ENCODE peak calls at places on chromosome 21, in four cellular contexts. One of them, this sample, is unnamed.

GRCh38 chr21:16279658-16280581 is 550.1 kb downstream of the USP25 start:
- DNase-seq in endothelial cell: no peak
- DNase-seq in lower lobe of right lung: no peak
- DNase-seq in hepatocyte: peak; percentile 33
- DNase-seq in this sample: peak; percentile 69

GRCh38 chr21:18951291-18952038 is 547.9 kb upstream of the TMPRSS15 start:
- DNase-seq in endothelial cell: peak; percentile 52
- DNase-seq in lower lobe of right lung: no peak
- DNase-seq in hepatocyte: peak; percentile 60
- DNase-seq in this sample: no peak

GRCh38 chr21:15190837-15191236 is 126.0 kb upstream of the NRIP1 start:
- DNase-seq in hepatocyte: no peak
- DNase-seq in endothelial cell: no peak
- DNase-seq in lower lobe of right lung: no peak
- DNase-seq in this sample: no peak

GRCh38 chr21:39647476-39647875 is 34.7 kb downstream of the B3GALT5 start:
- DNase-seq in lower lobe of right lung: no peak
- DNase-seq in endothelial cell: peak; percentile 28
- DNase-seq in hepatocyte: no peak
- DNase-seq in this sample: no peak

GRCh38 chr21:21682172-21682571 is 684.0 kb downstream of the NCAM2 start:
- DNase-seq in lower lobe of right lung: no peak
- DNase-seq in hepatocyte: no peak
- DNase-seq in endothelial cell: no peak
- DNase-seq in this sample: no peak

GRCh38 chr21:36423772-36424433 is 38.7 kb downstream of the CHAF1B start:
- DNase-seq in lower lobe of right lung: no peak
- DNase-seq in hepatocyte: no peak
- DNase-seq in endothelial cell: no peak
- DNase-seq in this sample: no peak

GRCh38 chr21:36260030-36260787 is 59.8 kb upstream of the MORC3 start:
- DNase-seq in hepatocyte: peak; percentile 77
- DNase-seq in lower lobe of right lung: no peak
- DNase-seq in endothelial cell: peak; percentile 51
- DNase-seq in this sample: no peak

GRCh38 chr21:36506482-36506881 is 26.6 kb upstream of the CLDN14 start:
- DNase-seq in hepatocyte: no peak
- DNase-seq in lower lobe of right lung: no peak
- DNase-seq in endothelial cell: no peak
- DNase-seq in this sample: no peak

GRCh38 chr21:35026617-35027557 is 22.2 kb downstream of the RUNX1 start:
- DNase-seq in hepatocyte: peak; percentile 73
- DNase-seq in endothelial cell: peak; percentile 75
- DNase-seq in lower lobe of right lung: peak; percentile 88
- DNase-seq in this sample: no peak

GRCh38 chr21:26918318-26919065 is 48.4 kb downstream of the ADAMTS5 start:
- DNase-seq in endothelial cell: no peak
- DNase-seq in hepatocyte: no peak
- DNase-seq in lower lobe of right lung: no peak
- DNase-seq in this sample: no peak

GRCh38 chr21:34523019-34523418 is 11.0 kb upstream of the KCNE1 start:
- DNase-seq in hepatocyte: peak; percentile 54
- DNase-seq in lower lobe of right lung: no peak
- DNase-seq in endothelial cell: no peak
- DNase-seq in this sample: no peak

GRCh38 chr21:30408782-30409494 is 13.1 kb downstream of the KRTAP13-1 start:
- DNase-seq in endothelial cell: peak; percentile 49
- DNase-seq in hepatocyte: peak; percentile 81
- DNase-seq in lower lobe of right lung: peak; percentile 69
- DNase-seq in this sample: no peak
- TF ChIP-seq CTCF in endothelial cell: peak; percentile 29
- TF ChIP-seq CTCF in hepatocyte: peak; percentile 55
- TF ChIP-seq CTCF in lower lobe of right lung: peak; percentile 44
- TF ChIP-seq CTCF in this sample: peak; percentile 70

GRCh38 chr21:42540396-42540795 is 26.7 kb downstream of the SLC37A1 start:
- DNase-seq in endothelial cell: no peak
- DNase-seq in hepatocyte: no peak
- DNase-seq in lower lobe of right lung: no peak
- DNase-seq in this sample: no peak

GRCh38 chr21:42541174-42541573 is 27.5 kb downstream of the SLC37A1 start:
- DNase-seq in lower lobe of right lung: no peak
- DNase-seq in endothelial cell: no peak
- DNase-seq in hepatocyte: no peak
- DNase-seq in this sample: no peak

GRCh38 chr21:42538479-42539275 is 25.0 kb downstream of the SLC37A1 start:
- DNase-seq in lower lobe of right lung: no peak
- DNase-seq in endothelial cell: no peak
- DNase-seq in hepatocyte: no peak
- DNase-seq in this sample: no peak

GRCh38 chr21:42539342-42539741 is 25.7 kb downstream of the SLC37A1 start:
- DNase-seq in endothelial cell: no peak
- DNase-seq in lower lobe of right lung: no peak
- DNase-seq in hepatocyte: no peak
- DNase-seq in this sample: no peak

GRCh38 chr21:42539931-42540343 is 26.3 kb downstream of the SLC37A1 start:
- DNase-seq in endothelial cell: no peak
- DNase-seq in lower lobe of right lung: no peak
- DNase-seq in hepatocyte: no peak
- DNase-seq in this sample: no peak
- TF ChIP-seq CTCF in endothelial cell: no peak
- TF ChIP-seq CTCF in lower lobe of right lung: no peak
- TF ChIP-seq CTCF in hepatocyte: peak; percentile 14
- TF ChIP-seq CTCF in this sample: peak; percentile 51

GRCh38 chr21:45767071-45768006 is 123.8 kb downstream of the PCBP3 start:
- DNase-seq in lower lobe of right lung: no peak
- DNase-seq in hepatocyte: no peak
- DNase-seq in endothelial cell: no peak
- DNase-seq in this sample: no peak

GRCh38 chr21:45769239-45769758 is 125.8 kb downstream of the PCBP3 start:
- DNase-seq in endothelial cell: no peak
- DNase-seq in lower lobe of right lung: no peak
- DNase-seq in hepatocyte: no peak
- DNase-seq in this sample: no peak

GRCh38 chr21:45769896-45770295 is 126.4 kb downstream of the PCBP3 start:
- DNase-seq in endothelial cell: no peak
- DNase-seq in hepatocyte: no peak
- DNase-seq in lower lobe of right lung: no peak
- DNase-seq in this sample: no peak

GRCh38 chr21:45768011-45768740 is 124.7 kb downstream of the PCBP3 start:
- DNase-seq in lower lobe of right lung: no peak
- DNase-seq in hepatocyte: no peak
- DNase-seq in endothelial cell: no peak
- DNase-seq in this sample: no peak

DNA sequence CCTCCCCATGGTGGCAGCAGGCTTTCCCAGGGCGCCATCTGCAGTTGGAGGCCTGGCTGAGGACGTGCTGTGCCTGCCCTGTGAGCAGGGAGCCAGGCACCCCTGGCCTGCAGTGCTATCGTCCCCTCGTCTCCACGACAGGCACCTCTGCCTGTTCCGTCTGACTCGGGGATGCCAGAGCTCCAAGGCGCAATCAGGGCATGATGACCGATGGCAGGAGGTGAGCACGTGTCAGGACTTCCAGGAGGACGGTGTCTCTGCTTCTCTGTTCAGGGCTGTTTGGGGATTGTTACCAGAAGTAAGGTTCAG is 125.2 kb downstream of the PCBP3 start:
- DNase-seq in lower lobe of right lung: no peak
- DNase-seq in hepatocyte: no peak
- DNase-seq in endothelial cell: no peak
- DNase-seq in this sample: no peak
- TF ChIP-seq CTCF in lower lobe of right lung: no peak
- TF ChIP-seq CTCF in hepatocyte: no peak
- TF ChIP-seq CTCF in endothelial cell: no peak
- TF ChIP-seq CTCF in this sample: no peak

GRCh38 chr21:44328242-44328895 is 10.8 kb downstream of the CFAP410 start:
- DNase-seq in lower lobe of right lung: no peak
- DNase-seq in hepatocyte: no peak
- DNase-seq in endothelial cell: no peak
- DNase-seq in this sample: no peak

GRCh38 chr21:44327603-44327974 is 11.6 kb downstream of the CFAP410 start:
- DNase-seq in endothelial cell: no peak
- DNase-seq in lower lobe of right lung: no peak
- DNase-seq in hepatocyte: no peak
- DNase-seq in this sample: no peak

GRCh38 chr21:44325386-44326271 is 13.6 kb downstream of the CFAP410 start:
- DNase-seq in lower lobe of right lung: no peak
- DNase-seq in endothelial cell: no peak
- DNase-seq in hepatocyte: no peak
- DNase-seq in this sample: no peak

GRCh38 chr21:44326272-44326647 is 12.9 kb downstream of the CFAP410 start:
- DNase-seq in lower lobe of right lung: no peak
- DNase-seq in endothelial cell: no peak
- DNase-seq in hepatocyte: no peak
- DNase-seq in this sample: no peak

DNA sequence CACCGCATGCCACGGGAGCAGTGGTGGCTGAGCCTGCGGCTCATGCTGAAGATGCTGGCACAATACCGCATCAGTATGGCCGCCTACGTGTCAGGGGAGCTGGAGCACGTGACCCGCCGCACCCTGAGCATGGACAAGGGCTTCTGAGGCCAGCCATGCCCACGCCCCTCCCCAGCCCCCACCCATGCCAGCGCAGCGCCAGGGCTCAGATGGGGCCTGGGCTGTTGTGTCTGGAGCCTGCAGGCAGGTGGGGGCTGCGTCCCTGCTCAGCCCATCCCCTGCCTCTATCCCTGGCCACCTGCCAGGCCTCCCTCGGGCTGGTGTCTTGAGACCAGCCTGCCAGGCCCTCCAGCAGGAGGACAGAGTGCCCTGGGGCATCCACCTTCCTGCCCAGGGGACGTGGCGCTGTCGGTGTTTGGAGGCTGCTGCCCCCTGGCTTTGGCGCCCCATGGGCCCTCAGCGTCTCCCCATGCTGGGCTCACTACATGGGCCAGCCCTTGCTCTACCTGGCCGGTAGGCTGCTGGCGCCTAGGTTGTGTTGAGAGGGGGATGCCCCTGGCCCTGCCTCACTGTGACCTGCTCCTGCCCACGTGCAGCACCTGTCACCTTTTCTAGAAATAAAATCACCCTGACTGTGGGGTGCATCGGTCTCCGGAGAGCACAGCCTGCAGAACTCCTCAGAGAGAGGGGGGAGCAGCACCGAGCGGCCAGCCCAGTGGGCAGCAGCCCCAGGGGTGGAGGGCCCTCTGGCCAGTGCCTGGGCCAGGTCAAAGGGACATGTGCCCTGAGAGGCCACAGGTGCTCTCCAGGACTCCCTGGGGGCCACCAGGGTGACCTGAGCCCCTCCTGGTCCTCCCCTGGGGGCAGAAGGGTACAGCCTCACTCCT is 12.2 kb downstream of the CFAP410 start:
- DNase-seq in endothelial cell: no peak
- DNase-seq in lower lobe of right lung: no peak
- DNase-seq in hepatocyte: no peak
- DNase-seq in this sample: no peak
- TF ChIP-seq CTCF in endothelial cell: no peak
- TF ChIP-seq CTCF in lower lobe of right lung: no peak
- TF ChIP-seq CTCF in hepatocyte: no peak
- TF ChIP-seq CTCF in this sample: no peak

GRCh38 chr21:29942033-29942432 is 2.2 kb upstream of the GRIK1 start:
- DNase-seq in lower lobe of right lung: no peak
- DNase-seq in endothelial cell: no peak
- DNase-seq in hepatocyte: no peak
- DNase-seq in this sample: no peak
- TF ChIP-seq CTCF in lower lobe of right lung: no peak
- TF ChIP-seq CTCF in endothelial cell: no peak
- TF ChIP-seq CTCF in hepatocyte: no peak
- TF ChIP-seq CTCF in this sample: no peak

GRCh38 chr21:25735895-25736597 is 1.3 kb downstream of the GABPA start:
- DNase-seq in lower lobe of right lung: no peak
- DNase-seq in endothelial cell: no peak
- DNase-seq in hepatocyte: peak; percentile 59
- DNase-seq in this sample: no peak

GRCh38 chr21:25733859-25734653 is 648 bp downstream of the ATP5PF start:
- DNase-seq in endothelial cell: no peak
- DNase-seq in hepatocyte: peak; percentile 63
- DNase-seq in lower lobe of right lung: no peak
- DNase-seq in this sample: peak; percentile 70

GRCh38 chr21:25732091-25732760 is 2.5 kb downstream of the ATP5PF start:
- DNase-seq in lower lobe of right lung: no peak
- DNase-seq in hepatocyte: no peak
- DNase-seq in endothelial cell: no peak
- DNase-seq in this sample: no peak

GRCh38 chr21:25734654-25735220 is at the start of the genes ATP5PF and GABPA:
- DNase-seq in endothelial cell: peak; percentile 94
- DNase-seq in hepatocyte: peak; percentile 99
- DNase-seq in lower lobe of right lung: peak; percentile 98
- DNase-seq in this sample: peak; percentile 96

DNA sequence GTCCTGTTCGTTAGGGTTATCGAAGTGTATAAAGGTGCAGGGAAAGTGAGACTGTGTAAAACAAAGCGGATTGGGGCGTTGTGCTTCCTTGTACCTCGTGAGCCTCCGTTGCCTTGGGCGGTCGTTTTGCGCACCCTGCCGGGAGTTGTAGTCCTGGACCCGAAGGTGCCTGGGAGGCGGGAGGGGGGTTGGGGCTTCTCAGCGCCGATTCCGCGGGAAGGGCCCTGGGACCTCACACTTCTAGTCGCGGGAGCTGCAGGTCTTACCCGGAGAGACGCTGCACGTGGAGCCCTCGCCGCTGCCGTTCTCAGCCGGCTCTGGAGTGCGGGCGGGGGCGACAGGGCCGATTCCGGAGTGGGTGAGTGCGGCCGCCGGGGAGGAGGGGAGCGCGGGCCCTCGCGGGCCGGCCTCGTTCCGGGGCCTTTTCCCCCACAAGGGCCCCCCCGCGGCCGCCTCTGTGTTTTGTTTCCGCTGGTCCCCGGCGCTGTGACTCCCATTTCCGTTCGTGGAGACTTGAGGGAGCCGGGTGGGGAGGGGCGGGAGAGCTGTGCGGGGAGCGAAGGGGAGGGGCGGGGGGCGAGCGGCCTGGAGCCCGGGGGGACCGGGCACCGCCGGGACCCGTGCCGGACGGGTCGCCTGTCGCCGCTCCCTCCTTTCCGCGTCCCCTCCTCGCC is 586 bp downstream of the GABPA start:
- DNase-seq in lower lobe of right lung: peak; percentile 94
- DNase-seq in hepatocyte: peak; percentile 94
- DNase-seq in endothelial cell: peak; percentile 78
- DNase-seq in this sample: peak; percentile 91
- TF ChIP-seq CTCF in lower lobe of right lung: no peak
- TF ChIP-seq CTCF in hepatocyte: no peak
- TF ChIP-seq CTCF in endothelial cell: no peak
- TF ChIP-seq CTCF in this sample: no peak

GRCh38 chr21:31570824-31571425 is 88.6 kb upstream of the SOD1 start:
- DNase-seq in hepatocyte: no peak
- DNase-seq in endothelial cell: no peak
- DNase-seq in lower lobe of right lung: no peak
- DNase-seq in this sample: no peak

GRCh38 chr21:31566611-31567010 is 92.9 kb upstream of the SOD1 start:
- DNase-seq in hepatocyte: no peak
- DNase-seq in endothelial cell: no peak
- DNase-seq in lower lobe of right lung: no peak
- DNase-seq in this sample: no peak

GRCh38 chr21:31564439-31564838 is 95.1 kb upstream of the SOD1 start:
- DNase-seq in endothelial cell: no peak
- DNase-seq in lower lobe of right lung: no peak
- DNase-seq in hepatocyte: no peak
- DNase-seq in this sample: no peak

GRCh38 chr21:31560479-31560878 is 99.0 kb upstream of the SOD1 start:
- DNase-seq in hepatocyte: no peak
- DNase-seq in endothelial cell: no peak
- DNase-seq in lower lobe of right lung: no peak
- DNase-seq in this sample: no peak

GRCh38 chr21:31566061-31566460 is 93.4 kb upstream of the SOD1 start:
- DNase-seq in hepatocyte: no peak
- DNase-seq in lower lobe of right lung: no peak
- DNase-seq in endothelial cell: no peak
- DNase-seq in this sample: no peak
- TF ChIP-seq CTCF in hepatocyte: peak; percentile 23
- TF ChIP-seq CTCF in lower lobe of right lung: no peak
- TF ChIP-seq CTCF in endothelial cell: no peak
- TF ChIP-seq CTCF in this sample: peak; percentile 44